ENCODE peak calls at places on chromosomes 6 and 20, in seven cellular contexts. One of them, this sample, is unnamed.

GRCh38 chr6:123503619-123504018 is 133.1 kb downstream of the TRDN start:
- DNase-seq in astrocyte of the cerebellum: no peak
- DNase-seq in progenitor cell of endocrine pancreas: no peak
- DNase-seq in EL: no peak
- DNase-seq in T47D: no peak
- DNase-seq in left lung: no peak
- DNase-seq in stimulated activated CD8-positive, alpha-beta memory T cell treated with anti-CD3 and anti-CD28 coated beads, Interleukin-15, amount 100 ng/mL, for 4 hours: no peak
- DNase-seq in this sample: no peak

GRCh38 chr20:50895111-50895830 is 36.0 kb downstream of the ADNP start:
- DNase-seq in astrocyte of the cerebellum: no peak
- DNase-seq in progenitor cell of endocrine pancreas: no peak
- DNase-seq in EL: no peak
- DNase-seq in T47D: no peak
- DNase-seq in left lung: no peak
- DNase-seq in stimulated activated CD8-positive, alpha-beta memory T cell treated with anti-CD3 and anti-CD28 coated beads, Interleukin-15, amount 100 ng/mL, for 4 hours: no peak
- DNase-seq in this sample: no peak

GRCh38 chr6:150813993-150814359 is 51.5 kb upstream of the MTHFD1L start:
- DNase-seq in astrocyte of the cerebellum: peak
- DNase-seq in progenitor cell of endocrine pancreas: no peak
- DNase-seq in EL: peak
- DNase-seq in T47D: no peak
- DNase-seq in left lung: no peak
- DNase-seq in stimulated activated CD8-positive, alpha-beta memory T cell treated with anti-CD3 and anti-CD28 coated beads, Interleukin-15, amount 100 ng/mL, for 4 hours: no peak
- DNase-seq in this sample: no peak

GRCh38 chr6:156866181-156866862 is 89.1 kb downstream of the ARID1B start:
- DNase-seq in astrocyte of the cerebellum: no peak
- DNase-seq in progenitor cell of endocrine pancreas: no peak
- DNase-seq in EL: peak
- DNase-seq in T47D: no peak
- DNase-seq in left lung: no peak
- DNase-seq in stimulated activated CD8-positive, alpha-beta memory T cell treated with anti-CD3 and anti-CD28 coated beads, Interleukin-15, amount 100 ng/mL, for 4 hours: no peak
- DNase-seq in this sample: no peak

GRCh38 chr6:33276864-33277662 is at the start of gene B3GALT4:
- DNase-seq in astrocyte of the cerebellum: no peak
- DNase-seq in progenitor cell of endocrine pancreas: peak
- DNase-seq in EL: peak
- DNase-seq in T47D: peak
- DNase-seq in left lung: peak
- DNase-seq in stimulated activated CD8-positive, alpha-beta memory T cell treated with anti-CD3 and anti-CD28 coated beads, Interleukin-15, amount 100 ng/mL, for 4 hours: peak
- DNase-seq in this sample: peak

GRCh38 chr6:37205189-37205996 is 35.4 kb downstream of the PIM1 start:
- DNase-seq in astrocyte of the cerebellum: no peak
- DNase-seq in progenitor cell of endocrine pancreas: no peak
- DNase-seq in EL: no peak
- DNase-seq in T47D: no peak
- DNase-seq in left lung: no peak
- DNase-seq in stimulated activated CD8-positive, alpha-beta memory T cell treated with anti-CD3 and anti-CD28 coated beads, Interleukin-15, amount 100 ng/mL, for 4 hours: no peak
- DNase-seq in this sample: no peak

GRCh38 chr20:36866681-36867485 is 9.1 kb upstream of the TLDC2 start:
- DNase-seq in astrocyte of the cerebellum: no peak
- DNase-seq in progenitor cell of endocrine pancreas: no peak
- DNase-seq in EL: no peak
- DNase-seq in T47D: no peak
- DNase-seq in left lung: no peak
- DNase-seq in stimulated activated CD8-positive, alpha-beta memory T cell treated with anti-CD3 and anti-CD28 coated beads, Interleukin-15, amount 100 ng/mL, for 4 hours: no peak
- DNase-seq in this sample: no peak

GRCh38 chr20:45049904-45050471 is 50.9 kb downstream of the KCNS1 start:
- DNase-seq in astrocyte of the cerebellum: no peak
- DNase-seq in progenitor cell of endocrine pancreas: no peak
- DNase-seq in EL: no peak
- DNase-seq in T47D: no peak
- DNase-seq in left lung: no peak
- DNase-seq in stimulated activated CD8-positive, alpha-beta memory T cell treated with anti-CD3 and anti-CD28 coated beads, Interleukin-15, amount 100 ng/mL, for 4 hours: no peak
- DNase-seq in this sample: no peak

GRCh38 chr20:10728873-10729670 is 55.3 kb upstream of the JAG1 start:
- DNase-seq in astrocyte of the cerebellum: no peak
- DNase-seq in progenitor cell of endocrine pancreas: no peak
- DNase-seq in EL: no peak
- DNase-seq in T47D: no peak
- DNase-seq in left lung: no peak
- DNase-seq in stimulated activated CD8-positive, alpha-beta memory T cell treated with anti-CD3 and anti-CD28 coated beads, Interleukin-15, amount 100 ng/mL, for 4 hours: no peak
- DNase-seq in this sample: no peak

GRCh38 chr6:44652551-44652950 is 265.0 kb downstream of the CDC5L start:
- DNase-seq in astrocyte of the cerebellum: no peak
- DNase-seq in progenitor cell of endocrine pancreas: no peak
- DNase-seq in EL: peak
- DNase-seq in T47D: no peak
- DNase-seq in left lung: no peak
- DNase-seq in stimulated activated CD8-positive, alpha-beta memory T cell treated with anti-CD3 and anti-CD28 coated beads, Interleukin-15, amount 100 ng/mL, for 4 hours: no peak
- DNase-seq in this sample: no peak

GRCh38 chr6:159642995-159643394 is 50.0 kb downstream of the SOD2 start:
- DNase-seq in astrocyte of the cerebellum: no peak
- DNase-seq in progenitor cell of endocrine pancreas: no peak
- DNase-seq in EL: no peak
- DNase-seq in T47D: no peak
- DNase-seq in left lung: no peak
- DNase-seq in stimulated activated CD8-positive, alpha-beta memory T cell treated with anti-CD3 and anti-CD28 coated beads, Interleukin-15, amount 100 ng/mL, for 4 hours: no peak
- DNase-seq in this sample: no peak

GRCh38 chr6:157163434-157164159 is 159.7 kb downstream of the TMEM242 start:
- DNase-seq in astrocyte of the cerebellum: no peak
- DNase-seq in progenitor cell of endocrine pancreas: no peak
- DNase-seq in EL: no peak
- DNase-seq in T47D: no peak
- DNase-seq in left lung: no peak
- DNase-seq in stimulated activated CD8-positive, alpha-beta memory T cell treated with anti-CD3 and anti-CD28 coated beads, Interleukin-15, amount 100 ng/mL, for 4 hours: no peak
- DNase-seq in this sample: no peak

GRCh38 chr20:41956316-41957050 is 338.3 kb upstream of the CHD6 start:
- DNase-seq in astrocyte of the cerebellum: no peak
- DNase-seq in progenitor cell of endocrine pancreas: no peak
- DNase-seq in EL: no peak
- DNase-seq in T47D: peak
- DNase-seq in left lung: no peak
- DNase-seq in stimulated activated CD8-positive, alpha-beta memory T cell treated with anti-CD3 and anti-CD28 coated beads, Interleukin-15, amount 100 ng/mL, for 4 hours: no peak
- DNase-seq in this sample: no peak

GRCh38 chr20:48686238-48687096 is 141.3 kb downstream of the PREX1 start:
- DNase-seq in astrocyte of the cerebellum: no peak
- DNase-seq in progenitor cell of endocrine pancreas: no peak
- DNase-seq in EL: peak
- DNase-seq in T47D: no peak
- DNase-seq in left lung: no peak
- DNase-seq in stimulated activated CD8-positive, alpha-beta memory T cell treated with anti-CD3 and anti-CD28 coated beads, Interleukin-15, amount 100 ng/mL, for 4 hours: no peak
- DNase-seq in this sample: no peak

GRCh38 chr6:32151131-32151884 is 431 bp downstream of the PRRT1 start:
- DNase-seq in astrocyte of the cerebellum: no peak
- DNase-seq in progenitor cell of endocrine pancreas: no peak
- DNase-seq in EL: no peak
- DNase-seq in T47D: no peak
- DNase-seq in left lung: no peak
- DNase-seq in stimulated activated CD8-positive, alpha-beta memory T cell treated with anti-CD3 and anti-CD28 coated beads, Interleukin-15, amount 100 ng/mL, for 4 hours: no peak
- DNase-seq in this sample: no peak

GRCh38 chr6:14305131-14305530 is 187.6 kb downstream of the CD83 start:
- DNase-seq in astrocyte of the cerebellum: no peak
- DNase-seq in progenitor cell of endocrine pancreas: no peak
- DNase-seq in EL: no peak
- DNase-seq in T47D: no peak
- DNase-seq in left lung: no peak
- DNase-seq in stimulated activated CD8-positive, alpha-beta memory T cell treated with anti-CD3 and anti-CD28 coated beads, Interleukin-15, amount 100 ng/mL, for 4 hours: no peak
- DNase-seq in this sample: no peak

GRCh38 chr6:123604067-123604466 is 32.7 kb downstream of the TRDN start:
- DNase-seq in astrocyte of the cerebellum: no peak
- DNase-seq in progenitor cell of endocrine pancreas: no peak
- DNase-seq in EL: no peak
- DNase-seq in T47D: no peak
- DNase-seq in left lung: no peak
- DNase-seq in stimulated activated CD8-positive, alpha-beta memory T cell treated with anti-CD3 and anti-CD28 coated beads, Interleukin-15, amount 100 ng/mL, for 4 hours: no peak
- DNase-seq in this sample: no peak

GRCh38 chr6:3450888-3451287 is 6.0 kb downstream of the SLC22A23 start:
- DNase-seq in astrocyte of the cerebellum: no peak
- DNase-seq in progenitor cell of endocrine pancreas: no peak
- DNase-seq in EL: no peak
- DNase-seq in T47D: no peak
- DNase-seq in left lung: no peak
- DNase-seq in stimulated activated CD8-positive, alpha-beta memory T cell treated with anti-CD3 and anti-CD28 coated beads, Interleukin-15, amount 100 ng/mL, for 4 hours: no peak
- DNase-seq in this sample: no peak

GRCh38 chr20:30168025-30168799 is 1089.3 kb upstream of the DEFB115 start:
- DNase-seq in astrocyte of the cerebellum: no peak
- DNase-seq in progenitor cell of endocrine pancreas: no peak
- DNase-seq in EL: no peak
- DNase-seq in T47D: no peak
- DNase-seq in left lung: peak
- DNase-seq in stimulated activated CD8-positive, alpha-beta memory T cell treated with anti-CD3 and anti-CD28 coated beads, Interleukin-15, amount 100 ng/mL, for 4 hours: peak
- DNase-seq in this sample: no peak